ENCODE peak calls at places on chromosome 5, in seven cellular contexts. P is cardiac muscle cell, X is astrocyte, H is esophagus squamous epithelium, K is pancreas, A is GM12878, L is H9. M is an unnamed sample. For H3K27me3 and H3K4me1, the result is how much of the 10 kb centered on the place peaks cover.

GRCh38 chr5:172407241-172407691 is 47.1 kb downstream of the SH3PXD2B start:
- DNase-seq in H (no peak), X (peak), K (no peak), L (no peak), P (no peak), A (no peak), M (no peak)

GRCh38 chr5:59728356-59728755 is 165.2 kb downstream of the PDE4D start:
- DNase-seq in L (no peak), P (no peak), X (no peak), K (no peak), A (no peak), H (no peak), M (no peak)

GRCh38 chr5:40396312-40396711 is 283.4 kb upstream of the PTGER4 start:
- DNase-seq in X (no peak), A (no peak), L (no peak), H (no peak), P (no peak), K (no peak), M (no peak)

GRCh38 chr5:92838253-92838652 is 742.8 kb downstream of the NR2F1-AS1 start:
- DNase-seq in A (no peak), X (no peak), H (no peak), L (peak), K (no peak), P (peak), M (no peak)

GRCh38 chr5:122392224-122392623 is 80.2 kb downstream of the SNCAIP start:
- DNase-seq in H (no peak), P (no peak), A (no peak), L (no peak), K (no peak), X (no peak), M (no peak)

GRCh38 chr5:156497816-156498215 is 170.9 kb downstream of the SGCD start:
- DNase-seq in L (no peak), X (peak), A (no peak), K (no peak), H (no peak), P (no peak), M (no peak)

GRCh38 chr5:74028406-74028805 is 402.4 kb downstream of the ARHGEF28 start:
- DNase-seq in P (peak), X (peak), L (no peak), K (no peak), H (no peak), A (no peak), M (no peak)

GRCh38 chr5:140607031-140607430 is 25.9 kb downstream of the CD14 start:
- DNase-seq in A (no peak), L (no peak), P (no peak), X (no peak), H (no peak), K (no peak), M (no peak)

GRCh38 chr5:36305571-36306326 is 4.0 kb upstream of the RANBP3L start:
- DNase-seq in X (peak), H (no peak), A (no peak), K (peak), P (peak), L (peak), M (peak)
- TF ChIP-seq CTCF in X (peak), H (peak), A (peak), K (no peak), P (peak), L (peak), M (peak)

GRCh38 chr5:77972545-77973252 is 196.6 kb upstream of the TBCA start:
- DNase-seq in K (no peak), X (no peak), P (peak), A (no peak), L (no peak), H (no peak), M (no peak)
- H3K27me3 ChIP-seq in K (under half), X (half or more), P (half or more), A (under half), L (under half), H (under half), M (under half)

DNA sequence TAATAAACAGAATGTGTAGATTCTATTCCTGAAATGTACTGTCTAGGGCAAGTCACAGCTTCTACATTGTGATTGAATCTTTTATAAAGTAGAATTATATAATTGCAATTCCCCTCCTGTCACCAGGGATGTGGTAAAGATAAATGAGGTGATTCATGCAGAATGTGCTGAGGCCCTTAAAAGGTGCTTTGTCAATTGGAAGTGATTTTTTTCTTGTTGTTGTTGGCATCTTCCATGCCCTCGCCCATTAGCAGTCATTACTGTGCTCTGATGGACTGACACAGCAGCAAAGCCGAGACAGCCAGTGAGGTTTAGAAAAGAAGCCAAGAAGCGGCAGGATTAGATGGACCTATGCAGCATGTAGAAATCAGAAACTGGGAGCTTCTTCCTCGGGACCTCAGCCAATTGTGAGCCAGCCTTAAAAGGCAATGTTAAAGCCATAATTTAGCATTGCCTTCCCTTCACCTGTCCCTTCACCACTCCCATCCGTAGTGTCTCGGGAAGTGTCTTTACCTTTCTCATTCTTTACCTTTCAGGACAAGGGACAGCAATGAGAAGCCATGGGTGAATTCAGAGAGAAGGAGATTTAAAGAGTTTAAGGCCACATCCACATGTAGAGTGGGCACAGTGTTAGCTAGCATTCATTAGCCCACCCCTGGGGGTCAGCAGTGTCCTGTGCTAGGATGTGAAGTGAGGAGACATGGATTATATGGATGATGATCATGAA is 257.8 kb downstream of the PLK2 start:
- DNase-seq in P (no peak), X (peak), L (no peak), H (no peak), A (no peak), K (no peak), M (no peak)
- H3K4me1 ChIP-seq in P (under half), X (under half), L (under half), H (under half), A (under half), K (under half), M (under half)

DNA sequence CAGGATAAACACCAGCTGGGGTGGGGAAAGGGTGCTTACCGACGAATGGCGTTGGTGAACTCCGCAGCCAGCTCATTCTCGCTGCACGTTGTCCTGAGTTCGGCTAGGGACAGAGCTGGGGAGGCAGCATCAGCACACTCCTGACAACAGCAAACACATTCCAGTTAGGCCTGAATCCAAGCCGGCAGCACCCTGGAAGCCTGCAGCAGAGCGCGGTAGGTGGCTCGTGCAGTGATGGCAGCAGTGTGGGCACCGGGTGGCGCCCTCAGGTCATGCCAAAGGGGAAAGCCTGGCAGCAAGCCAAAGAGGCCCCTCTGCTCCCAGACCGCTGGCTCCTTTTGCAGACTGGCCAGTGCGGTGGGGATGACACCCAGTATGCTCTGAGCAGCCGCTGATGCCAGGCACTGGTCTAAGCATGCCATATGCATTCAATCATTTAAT is 66.9 kb downstream of the DCP2 start:
- DNase-seq in P (peak), K (no peak), X (no peak), H (no peak), L (peak), A (no peak), M (no peak)
- TF ChIP-seq CTCF in P (no peak), K (no peak), X (no peak), H (no peak), L (peak), A (no peak), M (no peak)

GRCh38 chr5:499233-500209 is 24.7 kb downstream of the SLC9A3 start:
- DNase-seq in K (no peak), P (no peak), A (no peak), X (no peak), H (no peak), L (no peak), M (no peak)
- H3K27me3 ChIP-seq in K (under half), P (under half), A (under half), X (under half), H (under half), L (under half), M (half or more)